ENCODE peak calls at places on chromosomes 6 and 20, in four cellular contexts. T is brain microvascular endothelial cell, D is upper lobe of right lung, J is colonic mucosa. N is an unnamed sample.

GRCh38 chr6:69719602-69720193 is 77.1 kb downstream of the LMBRD1 start:
- DNase-seq in T (peak), D (no peak), J (no peak), N (peak)

GRCh38 chr6:134004714-134005113 is 47.7 kb downstream of the SLC2A12 start:
- DNase-seq in T (no peak), D (no peak), J (no peak), N (no peak)

GRCh38 chr6:56671651-56672461 is 29.2 kb upstream of the DST start:
- DNase-seq in T (no peak), D (no peak), J (peak), N (no peak)

GRCh38 chr20:12012241-12013222 is 94.8 kb downstream of the BTBD3 start:
- DNase-seq in T (peak), D (no peak), J (peak), N (peak)

GRCh38 chr6:127022297-127022696 is 96.2 kb upstream of the RSPO3 start:
- DNase-seq in T (no peak), D (peak), J (peak), N (no peak)

GRCh38 chr6:164142312-164142711 is 727.8 kb downstream of the QKI start:
- DNase-seq in T (no peak), D (no peak), J (no peak), N (no peak)

GRCh38 chr20:6993016-6993415 is 225.5 kb downstream of the BMP2 start:
- DNase-seq in T (peak), D (no peak), J (no peak), N (peak)

GRCh38 chr20:41655966-41656685 is 37.9 kb upstream of the CHD6 start:
- DNase-seq in T (no peak), D (no peak), J (no peak), N (no peak)

GRCh38 chr6:84522135-84522535 is 242.3 kb downstream of the TBX18 start:
- DNase-seq in T (peak), D (no peak), J (no peak), N (peak)

GRCh38 chr6:128538763-128539162 is 18.4 kb upstream of the PTPRK start:
- DNase-seq in T (no peak), D (no peak), J (no peak), N (no peak)

DNA sequence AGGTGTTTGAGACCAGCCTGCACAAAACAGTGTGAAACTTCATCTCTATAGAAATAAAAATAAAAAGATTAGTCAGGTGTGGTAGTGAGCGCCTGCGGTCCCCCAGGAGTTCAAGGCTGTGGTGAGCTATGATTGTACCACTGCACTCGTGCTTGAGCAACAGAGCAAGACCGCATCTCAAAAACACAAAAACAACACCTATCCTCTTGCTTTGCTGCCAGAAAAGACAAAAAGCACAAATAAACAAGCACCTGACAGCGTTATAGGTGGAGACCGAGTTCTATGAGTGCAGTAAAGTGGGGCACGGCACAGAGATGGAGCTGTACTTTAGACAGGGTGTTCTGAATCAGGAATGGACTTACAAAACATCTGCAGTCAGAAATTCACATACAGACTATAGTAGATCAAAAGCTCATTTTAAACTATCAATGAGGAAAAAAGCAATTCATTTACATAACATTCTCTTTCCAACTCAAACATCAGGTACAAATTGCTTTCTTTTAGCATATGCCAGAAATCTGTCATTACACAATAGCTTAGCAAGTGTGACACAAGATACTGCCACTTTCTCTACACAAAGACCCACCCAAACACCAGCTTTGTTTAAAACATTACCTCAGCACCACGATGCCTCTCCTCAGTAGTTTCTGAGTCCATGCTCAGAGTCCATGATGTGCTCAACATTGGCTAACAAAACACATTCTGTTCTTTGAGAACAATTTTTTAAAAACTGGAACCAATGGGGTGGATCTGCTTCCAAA is 10.1 kb downstream of the EZR start:
- DNase-seq in T (no peak), D (no peak), J (no peak), N (no peak)
- TF ChIP-seq CTCF in T (no peak), D (no peak), J (no peak), N (no peak)

GRCh38 chr6:43773981-43774775 is 4.2 kb downstream of the VEGFA start:
- DNase-seq in T (no peak), D (peak), J (no peak), N (no peak)

GRCh38 chr6:43771210-43771857 is 1.3 kb downstream of the VEGFA start:
- DNase-seq in T (peak), D (peak), J (peak), N (peak)

GRCh38 chr6:43771858-43772570 is 2.0 kb downstream of the VEGFA start:
- DNase-seq in T (peak), D (peak), J (peak), N (peak)

GRCh38 chr6:43773050-43773956 is 3.3 kb downstream of the VEGFA start:
- DNase-seq in T (no peak), D (peak), J (peak), N (peak)

DNA sequence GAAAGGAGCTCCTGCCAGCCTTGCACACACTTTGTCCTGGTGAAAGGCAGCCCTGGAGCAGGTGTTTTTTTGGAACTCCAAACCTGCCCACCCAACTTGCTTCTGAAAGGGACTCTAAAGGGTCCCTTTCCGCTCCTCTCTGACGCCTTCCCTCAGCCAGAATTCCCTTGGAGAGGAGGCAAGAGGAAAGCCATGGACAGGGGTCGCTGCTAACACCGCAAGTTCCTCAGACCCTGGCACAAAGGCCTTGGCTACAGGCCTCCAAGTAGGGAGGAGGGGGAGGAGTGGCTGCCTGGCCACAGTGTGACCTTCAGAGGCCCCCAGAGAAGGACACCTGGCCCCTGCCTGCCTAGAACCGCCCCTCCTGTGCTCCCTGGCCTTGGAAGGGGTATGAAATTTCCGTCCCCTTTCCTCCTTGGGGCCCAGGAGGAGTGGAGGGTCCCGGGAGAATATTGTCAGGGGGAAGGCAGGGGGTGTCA is 2.6 kb downstream of the VEGFA start:
- DNase-seq in T (no peak), D (no peak), J (peak), N (peak)
- TF ChIP-seq CTCF in T (no peak), D (no peak), J (no peak), N (no peak)

GRCh38 chr6:104855507-104855906 is 4.2 kb downstream of the HACE1 start:
- DNase-seq in T (no peak), D (no peak), J (no peak), N (peak)
- TF ChIP-seq CTCF in T (no peak), D (no peak), J (no peak), N (no peak)

DNA sequence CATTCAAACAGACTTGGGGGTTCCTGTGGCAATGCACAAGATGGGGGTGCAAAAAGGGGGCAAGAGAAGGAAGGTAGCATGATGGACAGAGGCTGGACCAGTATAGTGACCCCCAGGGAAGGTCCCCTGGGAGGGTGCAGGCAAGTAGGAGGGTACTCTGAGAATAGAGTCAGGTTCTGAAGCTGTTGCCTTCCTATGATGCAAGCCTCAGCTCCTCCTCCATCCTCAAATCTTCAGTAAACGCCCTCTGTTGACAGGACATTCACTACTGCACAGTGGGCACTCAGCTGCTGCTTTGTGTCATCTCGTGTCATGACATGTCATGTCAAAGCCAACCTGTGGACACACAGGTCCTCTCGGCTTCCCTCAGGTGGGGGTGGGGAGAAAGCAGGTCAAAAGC is 5.8 kb upstream of the SDCBP2 start:
- DNase-seq in T (no peak), D (no peak), J (no peak), N (peak)
- TF ChIP-seq CTCF in T (peak), D (no peak), J (no peak), N (no peak)